ENCODE peak calls at places on chromosome 11, in four cellular contexts. G is breast epithelium, Q is spleen, V is mesenchymal stem cell. T is an unnamed sample.

GRCh38 chr11:304915-305833 is 2.4 kb upstream of the IFITM2 start:
- DNase-seq in G (peak), Q (peak), V (peak), T (peak)

GRCh38 chr11:78354741-78355705 is 62.6 kb downstream of the GAB2 start:
- DNase-seq in G (no peak), Q (no peak), V (peak), T (peak)

GRCh38 chr11:119339581-119340334 is 925 bp downstream of the C1QTNF5 start:
- DNase-seq in G (no peak), Q (peak), V (peak), T (peak)

GRCh38 chr11:1852885-1853284 is at the start of gene LSP1:
- DNase-seq in G (no peak), Q (peak), V (no peak), T (peak)

GRCh38 chr11:43576834-43577521 is 103.6 kb upstream of the HSD17B12 start:
- DNase-seq in G (no peak), Q (no peak), V (peak), T (peak)

GRCh38 chr11:27217948-27218410 is 145.0 kb downstream of the CCDC34 start:
- DNase-seq in G (no peak), Q (no peak), V (peak), T (no peak)

GRCh38 chr11:29306527-29306926 is 710.3 kb downstream of the KCNA4 start:
- DNase-seq in G (no peak), Q (no peak), V (peak), T (no peak)

GRCh38 chr11:22723257-22723656 is 56.8 kb downstream of the GAS2 start:
- DNase-seq in G (no peak), Q (no peak), V (no peak), T (no peak)

GRCh38 chr11:124167852-124168251 is 15.3 kb upstream of the OR10D3 start:
- DNase-seq in G (no peak), Q (no peak), V (no peak), T (no peak)

GRCh38 chr11:73359930-73360742 is 16.1 kb upstream of the RELT start:
- DNase-seq in G (no peak), Q (no peak), V (no peak), T (peak)

GRCh38 chr11:110174645-110175310 is 81.6 kb downstream of the ZC3H12C start:
- DNase-seq in G (no peak), Q (no peak), V (peak), T (no peak)

GRCh38 chr11:11538277-11538960 is 83.4 kb downstream of the GALNT18 start:
- DNase-seq in G (no peak), Q (no peak), V (no peak), T (no peak)

GRCh38 chr11:114321621-114322257 is 25.5 kb downstream of the NNMT start:
- DNase-seq in G (no peak), Q (no peak), V (peak), T (no peak)

GRCh38 chr11:7640826-7641225 is 32.5 kb downstream of the CYB5R2 start:
- DNase-seq in G (no peak), Q (no peak), V (no peak), T (no peak)

GRCh38 chr11:113603277-113604059 is 102.6 kb downstream of the TMPRSS5 start:
- DNase-seq in G (no peak), Q (no peak), V (no peak), T (no peak)

GRCh38 chr11:85822814-85823213 is 11.9 kb upstream of the SYTL2 start:
- DNase-seq in G (no peak), Q (no peak), V (peak), T (no peak)

GRCh38 chr11:44572884-44573283 is 7.4 kb downstream of the CD82 start:
- DNase-seq in G (no peak), Q (peak), V (no peak), T (no peak)

GRCh38 chr11:124085583-124085982 is 29.7 kb upstream of the VWA5A start:
- DNase-seq in G (no peak), Q (no peak), V (no peak), T (no peak)

GRCh38 chr11:110200836-110201235 is 95.6 kb downstream of the RDX start:
- DNase-seq in G (no peak), Q (no peak), V (no peak), T (no peak)

GRCh38 chr11:109037856-109038780 is 373.2 kb downstream of the DDX10 start:
- DNase-seq in G (peak), Q (no peak), V (no peak), T (no peak)

GRCh38 chr11:103406357-103406756 is 297.1 kb downstream of the DYNC2H1 start:
- DNase-seq in G (no peak), Q (no peak), V (no peak), T (no peak)

GRCh38 chr11:114354076-114354475 is 46.2 kb downstream of the C11orf71 start:
- DNase-seq in G (no peak), Q (no peak), V (peak), T (no peak)

GRCh38 chr11:73660497-73661034 is 14.2 kb downstream of the PLEKHB1 start:
- DNase-seq in G (no peak), Q (no peak), V (no peak), T (no peak)

GRCh38 chr11:81080476-81080875 is 1639.6 kb upstream of the TENM4 start:
- DNase-seq in G (no peak), Q (no peak), V (no peak), T (no peak)

GRCh38 chr11:12746593-12747097 is 72.4 kb downstream of the TEAD1 start:
- DNase-seq in G (peak), Q (no peak), V (peak), T (peak)

GRCh38 chr11:133893381-133893780 is 48.1 kb upstream of the SPATA19 start:
- DNase-seq in G (no peak), Q (no peak), V (no peak), T (no peak)

GRCh38 chr11:88434333-88434976 is 96.9 kb upstream of the CTSC start:
- DNase-seq in G (no peak), Q (peak), V (no peak), T (peak)

GRCh38 chr11:28539239-28540025 is 431.2 kb downstream of the METTL15 start:
- DNase-seq in G (no peak), Q (no peak), V (peak), T (no peak)

GRCh38 chr11:11157201-11157600 is 195.8 kb downstream of the CSNK2A3 start:
- DNase-seq in G (no peak), Q (no peak), V (peak), T (peak)

GRCh38 chr11:1516273-1517067 is 29.9 kb upstream of the MOB2 start:
- DNase-seq in G (no peak), Q (peak), V (peak), T (no peak)

GRCh38 chr11:2589538-2589934 is 110.3 kb downstream of the KCNQ1OT1 start:
- DNase-seq in G (peak), Q (no peak), V (no peak), T (no peak)

GRCh38 chr11:34261820-34262219 is 96.0 kb downstream of the ABTB2 start:
- DNase-seq in G (no peak), Q (no peak), V (no peak), T (no peak)

GRCh38 chr11:11731311-11732083 is 109.7 kb upstream of the GALNT18 start:
- DNase-seq in G (no peak), Q (no peak), V (peak), T (peak)

GRCh38 chr11:126175261-126175885 is 36.1 kb downstream of the RPUSD4 start:
- DNase-seq in G (peak), Q (peak), V (no peak), T (no peak)

GRCh38 chr11:18064035-18064434 is 18.0 kb upstream of the TPH1 start:
- DNase-seq in G (no peak), Q (no peak), V (no peak), T (no peak)

GRCh38 chr11:41578421-41579047 is 119.1 kb upstream of the LRRC4C start:
- DNase-seq in G (no peak), Q (no peak), V (no peak), T (no peak)

GRCh38 chr11:31805037-31805628 is 6.0 kb downstream of the PAX6 start:
- DNase-seq in G (no peak), Q (no peak), V (no peak), T (no peak)
- H3K4me3 ChIP-seq in G (no peak), Q (peak), V (no peak), T (no peak)

GRCh38 chr11:65545853-65546216 is 12.3 kb downstream of the LTBP3 start:
- DNase-seq in G (no peak), Q (peak), V (no peak), T (no peak)
- H3K4me3 ChIP-seq in G (no peak), Q (peak), V (no peak), T (peak)

DNA sequence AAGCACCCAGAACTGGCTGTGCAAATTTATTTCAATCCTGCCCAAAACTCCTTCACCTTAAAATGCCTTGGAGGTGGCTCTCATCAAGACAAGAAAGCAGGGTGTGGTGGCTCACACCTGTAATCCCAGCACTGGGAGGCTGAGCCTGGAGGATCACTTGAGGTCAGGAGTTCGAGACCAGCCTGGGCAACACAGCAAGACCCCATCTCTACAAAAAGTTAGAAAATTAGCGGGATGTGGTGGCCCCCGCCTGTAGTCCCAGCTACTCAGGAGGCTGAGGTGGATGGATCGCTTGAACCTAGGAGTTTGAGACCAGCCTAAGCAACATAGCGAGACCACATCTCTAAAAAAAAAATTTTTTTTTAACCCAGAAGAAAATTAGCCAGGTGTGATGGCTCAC is 689 bp upstream of the RAB39A start:
- DNase-seq in G (no peak), Q (no peak), V (no peak), T (no peak)
- H3K4me3 ChIP-seq in G (no peak), Q (peak), V (no peak), T (no peak)

DNA sequence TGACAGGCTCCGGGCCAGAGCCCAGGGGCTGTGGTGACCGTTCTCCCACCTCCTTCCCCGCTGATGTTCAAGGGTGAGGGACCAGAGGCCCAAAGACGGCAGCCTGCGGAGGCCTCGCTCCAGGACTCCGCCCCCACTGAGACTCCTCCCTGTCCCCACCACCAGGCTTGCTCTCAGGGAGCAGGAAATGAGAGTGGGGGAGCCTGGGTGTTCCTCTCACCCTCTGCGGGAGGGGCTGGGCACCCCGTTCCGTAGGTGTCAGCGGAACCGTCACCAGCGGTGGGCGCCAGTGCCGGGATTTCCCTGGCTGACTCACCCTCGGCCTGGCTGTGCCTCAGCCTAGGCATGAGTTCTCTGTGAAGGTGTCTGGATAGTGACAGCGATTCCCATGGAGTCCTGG is 15.7 kb downstream of the DAGLA start:
- DNase-seq in G (peak), Q (peak), V (peak), T (peak)
- H3K4me3 ChIP-seq in G (peak), Q (peak), V (no peak), T (no peak)

GRCh38 chr11:101357771-101358170 is 226.0 kb downstream of the TRPC6 start:
- DNase-seq in G (no peak), Q (no peak), V (no peak), T (no peak)
- H3K4me3 ChIP-seq in G (no peak), Q (no peak), V (no peak), T (no peak)

GRCh38 chr11:67058506-67058905 is 1.9 kb downstream of the RHOD start:
- DNase-seq in G (no peak), Q (no peak), V (no peak), T (no peak)

GRCh38 chr11:67056267-67056639 is 394 bp upstream of the RHOD start:
- DNase-seq in G (no peak), Q (no peak), V (no peak), T (no peak)

GRCh38 chr11:67057410-67057757 is 737 bp downstream of the RHOD start:
- DNase-seq in G (no peak), Q (no peak), V (no peak), T (no peak)

GRCh38 chr11:67055812-67056211 is 835 bp upstream of the RHOD start:
- DNase-seq in G (peak), Q (no peak), V (no peak), T (no peak)

GRCh38 chr11:67056640-67057409 is at the start of gene RHOD:
- DNase-seq in G (no peak), Q (peak), V (no peak), T (no peak)
- H3K4me3 ChIP-seq in G (peak), Q (peak), V (peak), T (no peak)